ENCODE peak calls at places on chromosome 16, in six cellular contexts. X, Y, P, O, L and E are unnamed samples.

GRCh38 chr16:57600048-57600835 is 28.2 kb upstream of the ADGRG1 start:
- DNase-seq in X (peak), L (no peak), Y (no peak), P (peak), O (no peak), E (no peak)

GRCh38 chr16:8852534-8852933 is 16.3 kb downstream of the CARHSP1 start:
- DNase-seq in L (no peak), X (no peak), Y (no peak), P (no peak), O (no peak), E (no peak)

GRCh38 chr16:27498020-27498419 is 51.7 kb downstream of the GTF3C1 start:
- DNase-seq in Y (no peak), L (no peak), O (no peak), X (peak), P (no peak), E (no peak)

GRCh38 chr16:8571061-8571596 is 19.2 kb downstream of the TMEM114 start:
- DNase-seq in X (no peak), O (no peak), Y (no peak), P (no peak), L (no peak), E (no peak)

GRCh38 chr16:72901012-72901411 is 146.9 kb downstream of the ZFHX3 start:
- DNase-seq in X (no peak), O (no peak), Y (no peak), P (no peak), L (no peak), E (no peak)

GRCh38 chr16:50841081-50841886 is 99.4 kb downstream of the CYLD start:
- DNase-seq in X (peak), Y (no peak), O (no peak), L (peak), P (no peak), E (no peak)

GRCh38 chr16:70725912-70726828 is 40.3 kb upstream of the MTSS2 start:
- DNase-seq in Y (peak), X (no peak), P (no peak), O (no peak), L (no peak), E (no peak)

GRCh38 chr16:70703041-70703834 is 17.4 kb upstream of the MTSS2 start:
- DNase-seq in P (no peak), Y (no peak), L (no peak), O (no peak), X (no peak), E (no peak)

GRCh38 chr16:83517398-83517797 is 290.4 kb upstream of the HSBP1 start:
- DNase-seq in L (no peak), X (no peak), O (no peak), P (no peak), Y (no peak), E (no peak)

GRCh38 chr16:48912360-48912759 is 302.4 kb upstream of the N4BP1 start:
- DNase-seq in X (peak), O (no peak), L (no peak), P (no peak), Y (no peak), E (no peak)

GRCh38 chr16:75267631-75268264 is 16.3 kb upstream of the BCAR1 start:
- DNase-seq in L (no peak), P (peak), O (no peak), X (no peak), Y (no peak), E (no peak)

GRCh38 chr16:68737730-68738590 is 868 bp downstream of the CDH1 start:
- DNase-seq in P (peak), O (no peak), L (no peak), Y (peak), X (no peak), E (no peak)

GRCh38 chr16:3513892-3514600 is 13.2 kb downstream of the CLUAP1 start:
- DNase-seq in P (no peak), O (no peak), Y (no peak), X (peak), L (no peak), E (no peak)

GRCh38 chr16:47731252-47731651 is 270.1 kb downstream of the PHKB start:
- DNase-seq in X (no peak), P (no peak), Y (no peak), O (no peak), L (no peak), E (no peak)

GRCh38 chr16:70704586-70704985 is 18.7 kb upstream of the MTSS2 start:
- DNase-seq in Y (no peak), X (no peak), L (no peak), O (no peak), P (no peak), E (no peak)

GRCh38 chr16:48810803-48811453 is 200.9 kb upstream of the N4BP1 start:
- DNase-seq in Y (no peak), O (no peak), P (no peak), X (no peak), L (no peak), E (no peak)

GRCh38 chr16:13896543-13897182 is 23.3 kb upstream of the ERCC4 start:
- DNase-seq in X (peak), P (no peak), L (no peak), Y (no peak), O (no peak), E (no peak)
- TF ChIP-seq CTCF in X (peak), P (no peak), L (no peak), Y (no peak), O (peak), E (peak)

GRCh38 chr16:66265556-66266133 is 100.8 kb upstream of the CDH5 start:
- DNase-seq in P (no peak), L (no peak), X (no peak), Y (peak), O (no peak), E (no peak)

GRCh38 chr16:66264311-66265105 is 102.0 kb upstream of the CDH5 start:
- DNase-seq in X (no peak), L (no peak), Y (peak), O (no peak), P (no peak), E (no peak)

GRCh38 chr16:66265106-66265415 is 101.4 kb upstream of the CDH5 start:
- DNase-seq in P (no peak), Y (peak), O (no peak), L (no peak), X (no peak), E (no peak)

GRCh38 chr16:66267287-66268137 is 99.0 kb upstream of the CDH5 start:
- DNase-seq in Y (peak), L (no peak), O (no peak), P (no peak), X (no peak), E (no peak)

GRCh38 chr16:66266436-66267286 is 99.8 kb upstream of the CDH5 start:
- DNase-seq in Y (peak), X (no peak), L (no peak), P (no peak), O (no peak), E (no peak)
- TF ChIP-seq CTCF in Y (peak), X (no peak), L (no peak), P (no peak), O (no peak), E (no peak)

DNA sequence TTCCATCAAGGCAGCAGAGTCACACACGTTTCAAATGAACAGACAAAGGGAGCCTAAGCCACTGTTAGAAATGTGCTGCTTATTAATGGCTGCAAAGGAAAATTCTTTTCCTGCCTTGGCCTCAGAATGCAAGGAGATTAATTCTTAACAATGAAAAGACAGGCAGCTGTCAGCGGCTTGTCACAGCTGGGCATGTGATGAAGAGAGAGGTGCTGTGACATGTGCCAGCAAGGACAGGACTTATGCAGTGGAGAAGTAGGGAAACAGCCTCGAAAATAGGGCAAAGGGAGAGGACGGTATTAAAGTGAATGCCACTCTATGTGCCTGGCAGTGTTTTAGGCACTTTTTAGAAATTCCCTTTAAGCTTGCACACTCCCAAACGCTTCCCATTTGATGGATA is 100.0 kb upstream of the CLEC3A start:
- DNase-seq in P (no peak), X (no peak), L (no peak), Y (no peak), O (no peak), E (no peak)
- TF ChIP-seq CTCF in P (no peak), X (no peak), L (no peak), Y (no peak), O (no peak), E (no peak)

GRCh38 chr16:23371368-23371767 is 69.3 kb downstream of the SCNN1B start:
- DNase-seq in P (no peak), O (no peak), L (no peak), Y (no peak), X (no peak), E (no peak)
- TF ChIP-seq CTCF in P (no peak), O (no peak), L (no peak), Y (no peak), X (peak), E (no peak)

GRCh38 chr16:17228048-17228707 is 242.6 kb downstream of the XYLT1 start:
- DNase-seq in P (no peak), Y (no peak), L (no peak), O (no peak), X (peak), E (no peak)

GRCh38 chr16:17229131-17229530 is 241.6 kb downstream of the XYLT1 start:
- DNase-seq in Y (no peak), P (no peak), L (no peak), X (no peak), O (no peak), E (no peak)

GRCh38 chr16:17228708-17229055 is 242.1 kb downstream of the XYLT1 start:
- DNase-seq in Y (no peak), L (no peak), O (no peak), P (no peak), X (no peak), E (no peak)

GRCh38 chr16:17225551-17225950 is 245.2 kb downstream of the XYLT1 start:
- DNase-seq in L (no peak), P (no peak), O (no peak), Y (no peak), X (no peak), E (no peak)

DNA sequence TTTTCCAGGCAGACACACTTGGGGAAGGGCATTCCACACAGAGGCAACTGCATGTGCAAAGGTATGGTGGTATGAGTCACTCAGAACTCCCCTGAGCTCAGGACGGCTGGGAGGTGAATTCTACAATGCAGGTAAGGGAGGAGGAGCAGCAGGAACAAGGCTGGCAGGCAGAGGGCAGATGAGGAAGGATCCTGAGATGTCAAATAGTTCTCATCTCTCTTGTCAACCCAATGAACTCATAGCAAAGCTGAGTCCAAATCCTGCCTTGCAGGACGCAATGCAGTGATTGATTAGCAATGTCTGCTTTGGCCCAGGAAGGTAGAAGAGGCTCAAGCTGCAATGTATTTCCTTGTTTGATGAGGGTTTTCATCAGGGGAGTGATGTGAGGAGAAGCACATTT is 243.5 kb downstream of the XYLT1 start:
- DNase-seq in X (no peak), P (peak), L (no peak), Y (no peak), O (no peak), E (no peak)
- TF ChIP-seq CTCF in X (no peak), P (no peak), L (no peak), Y (no peak), O (no peak), E (no peak)

GRCh38 chr16:24837969-24838368 is 7.8 kb upstream of the SLC5A11 start:
- DNase-seq in X (no peak), Y (no peak), P (no peak), L (no peak), O (no peak), E (no peak)

GRCh38 chr16:24838554-24839266 is 7.1 kb upstream of the SLC5A11 start:
- DNase-seq in X (no peak), L (no peak), O (peak), P (no peak), Y (no peak), E (no peak)

GRCh38 chr16:24836836-24837235 is 8.9 kb upstream of the SLC5A11 start:
- DNase-seq in L (no peak), P (no peak), Y (no peak), X (no peak), O (no peak), E (no peak)

GRCh38 chr16:24833352-24833751 is 12.4 kb upstream of the SLC5A11 start:
- DNase-seq in Y (no peak), P (no peak), X (no peak), L (no peak), O (no peak), E (no peak)

DNA sequence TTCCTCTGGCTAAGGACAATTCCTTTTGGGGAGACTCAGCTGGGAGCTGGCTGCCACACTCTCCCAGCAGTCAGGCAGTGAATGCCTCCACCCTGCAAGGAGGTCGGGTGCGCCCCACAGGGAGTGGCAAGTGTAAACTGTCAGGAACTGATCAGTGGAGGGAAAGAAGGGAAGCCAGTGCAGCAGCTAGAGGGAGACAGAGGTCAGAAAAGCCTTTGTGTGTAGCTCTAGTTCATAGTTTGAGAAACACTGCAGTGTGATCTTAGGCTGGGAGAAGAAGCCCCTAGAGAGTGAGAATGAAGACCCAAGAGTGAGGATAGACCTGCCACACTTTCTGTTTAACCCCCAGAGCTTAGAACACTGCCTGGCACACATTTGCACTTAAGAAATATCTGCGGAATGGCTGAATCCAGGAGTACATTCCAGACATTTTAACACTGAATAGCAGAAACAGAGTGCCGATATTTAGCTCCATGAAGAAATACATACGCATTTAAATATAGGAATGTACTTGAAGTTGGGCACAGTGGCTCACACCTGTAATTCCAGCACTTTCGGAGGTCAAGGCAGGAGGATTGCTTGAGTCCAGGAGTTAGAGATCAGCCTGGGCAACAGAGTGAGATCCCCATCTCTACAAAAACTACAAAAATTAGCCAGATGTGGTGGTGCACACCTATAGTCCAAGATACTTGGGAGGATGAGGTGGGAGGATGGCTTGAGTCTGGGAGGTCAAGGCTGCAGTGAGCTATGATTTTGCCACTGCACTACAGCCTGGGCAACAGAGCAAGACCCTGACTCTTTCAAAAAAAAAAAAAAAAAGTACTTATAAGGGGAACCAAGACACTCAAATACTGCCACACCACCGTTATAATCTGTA is 11.1 kb upstream of the SLC5A11 start:
- DNase-seq in O (no peak), L (no peak), P (peak), X (peak), Y (no peak), E (no peak)
- TF ChIP-seq CTCF in O (peak), L (no peak), P (no peak), X (peak), Y (no peak), E (no peak)

GRCh38 chr16:661184-661821 is 6.6 kb upstream of the RHOT2 start:
- DNase-seq in O (no peak), P (no peak), L (no peak), X (no peak), Y (peak), E (no peak)
- TF ChIP-seq CTCF in O (no peak), P (no peak), L (no peak), X (no peak), Y (peak), E (peak)

GRCh38 chr16:24070851-24071250 is 185.3 kb upstream of the CACNG3 start:
- DNase-seq in O (no peak), Y (no peak), X (peak), L (peak), P (peak), E (no peak)
- TF ChIP-seq CTCF in O (peak), Y (no peak), X (peak), L (no peak), P (no peak), E (peak)